ENCODE peak calls at places on chromosomes 1 and 21, in eight cellular contexts. X, W, Q, A, L, F, H and Z are unnamed samples. For H3K9me3, the result is how much of the 10 kb centered on the place peaks cover.

GRCh38 chr1:51731998-51732397 is 115.1 kb downstream of the OSBPL9 start:
- DNase-seq in F (no peak), X (no peak), A (no peak), Q (no peak), H (no peak), W (no peak), L (no peak), Z (no peak)

GRCh38 chr1:75797606-75798216 is 1.0 kb downstream of the MSH4 start:
- DNase-seq in L (no peak), H (no peak), W (no peak), A (no peak), X (no peak), F (no peak), Q (no peak), Z (peak)

GRCh38 chr1:51231121-51231520 is 5.0 kb upstream of the RNF11 start:
- DNase-seq in A (no peak), W (no peak), H (no peak), Q (no peak), L (peak), F (no peak), X (no peak), Z (no peak)

GRCh38 chr21:28767523-28767922 is 225.2 kb downstream of the LTN1 start:
- DNase-seq in F (no peak), L (no peak), H (no peak), A (no peak), Q (no peak), X (no peak), W (no peak), Z (no peak)

GRCh38 chr1:235270625-235271024 is 57.4 kb downstream of the ARID4B start:
- DNase-seq in W (no peak), X (no peak), L (peak), H (no peak), A (no peak), Q (peak), F (no peak), Z (peak)

GRCh38 chr1:167643471-167643870 is 13.4 kb downstream of the RCSD1 start:
- DNase-seq in H (no peak), Q (no peak), A (no peak), L (no peak), F (no peak), W (no peak), X (no peak), Z (no peak)

GRCh38 chr21:46368533-46369285 is 44.8 kb downstream of the PCNT start:
- DNase-seq in Q (no peak), X (peak), L (no peak), A (peak), H (no peak), F (no peak), W (peak), Z (no peak)

GRCh38 chr1:83996621-83997020 is 2.3 kb downstream of the TTLL7 start:
- DNase-seq in X (no peak), Q (peak), W (no peak), A (no peak), L (peak), H (no peak), F (no peak), Z (peak)

GRCh38 chr1:230211436-230212145 is 144.6 kb downstream of the GALNT2 start:
- DNase-seq in F (no peak), W (no peak), H (no peak), A (no peak), X (no peak), L (no peak), Q (no peak), Z (no peak)

GRCh38 chr1:201676061-201676644 is 137.2 kb downstream of the NAV1 start:
- DNase-seq in L (peak), X (no peak), H (no peak), F (no peak), Q (peak), A (peak), W (no peak), Z (peak)

GRCh38 chr1:150477733-150478132 is 9.5 kb upstream of the TARS2 start:
- DNase-seq in H (no peak), W (no peak), X (no peak), F (no peak), Q (peak), L (peak), A (no peak), Z (peak)

GRCh38 chr21:33866851-33867250 is 48.8 kb downstream of the ATP5PO start:
- DNase-seq in A (no peak), H (no peak), F (peak), W (no peak), L (peak), Q (peak), X (no peak), Z (no peak)

GRCh38 chr1:246786606-246787238 is 62.5 kb downstream of the SCCPDH start:
- DNase-seq in X (no peak), H (no peak), F (no peak), Q (no peak), L (no peak), W (no peak), A (no peak), Z (no peak)

GRCh38 chr1:201307239-201307638 is 23.9 kb downstream of the PKP1 start:
- DNase-seq in W (no peak), L (peak), A (no peak), X (no peak), H (no peak), Q (no peak), F (no peak), Z (no peak)

GRCh38 chr21:14741237-14741636 is 195.1 kb upstream of the SAMSN1 start:
- DNase-seq in L (no peak), X (no peak), H (peak), A (no peak), W (no peak), Q (no peak), F (no peak), Z (no peak)

GRCh38 chr1:115912116-115912515 is 64.2 kb upstream of the SLC22A15 start:
- DNase-seq in F (no peak), W (no peak), L (no peak), Q (no peak), A (no peak), X (no peak), H (no peak), Z (no peak)

GRCh38 chr1:89351622-89352311 is 12.1 kb upstream of the GBP6 start:
- DNase-seq in W (no peak), F (no peak), L (no peak), Q (no peak), A (no peak), X (no peak), H (no peak), Z (no peak)

GRCh38 chr1:54985556-54985955 is 5.1 kb downstream of the TMEM61 start:
- DNase-seq in A (no peak), Q (no peak), F (peak), L (no peak), H (no peak), X (no peak), W (no peak), Z (no peak)

GRCh38 chr1:193542668-193543067 is 356.3 kb upstream of the B3GALT2 start:
- DNase-seq in X (no peak), A (no peak), H (no peak), W (no peak), L (peak), Q (peak), F (no peak), Z (peak)

GRCh38 chr1:107979088-107979487 is 14.1 kb upstream of the VAV3 start:
- DNase-seq in F (no peak), L (no peak), X (no peak), Q (no peak), H (no peak), W (no peak), A (no peak), Z (no peak)

DNA sequence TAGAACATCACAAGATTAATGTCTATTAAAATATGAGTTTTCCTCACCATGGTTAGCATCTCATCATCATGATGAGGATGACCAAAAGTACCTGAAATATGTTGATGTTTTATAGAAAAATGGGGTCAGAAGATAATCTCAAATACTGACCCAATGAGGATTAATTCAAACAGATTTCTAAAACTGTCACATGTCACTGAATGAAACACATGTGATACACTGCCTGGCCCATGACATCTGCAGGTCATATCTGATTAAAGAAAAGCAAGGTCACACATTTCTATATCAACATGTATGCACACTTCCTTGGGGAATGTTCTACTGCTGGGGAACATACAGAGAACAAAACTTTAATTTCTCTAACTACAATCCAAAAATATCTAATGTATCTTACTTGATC is 470.6 kb upstream of the ADGRL2 start:
- DNase-seq in A (no peak), H (no peak), L (no peak), W (no peak), X (no peak), Q (no peak), F (no peak), Z (no peak)
- H3K9me3 ChIP-seq in A (under half), H (under half), L (under half), W (under half), X (under half), Q (under half), F (under half), Z (under half)

DNA sequence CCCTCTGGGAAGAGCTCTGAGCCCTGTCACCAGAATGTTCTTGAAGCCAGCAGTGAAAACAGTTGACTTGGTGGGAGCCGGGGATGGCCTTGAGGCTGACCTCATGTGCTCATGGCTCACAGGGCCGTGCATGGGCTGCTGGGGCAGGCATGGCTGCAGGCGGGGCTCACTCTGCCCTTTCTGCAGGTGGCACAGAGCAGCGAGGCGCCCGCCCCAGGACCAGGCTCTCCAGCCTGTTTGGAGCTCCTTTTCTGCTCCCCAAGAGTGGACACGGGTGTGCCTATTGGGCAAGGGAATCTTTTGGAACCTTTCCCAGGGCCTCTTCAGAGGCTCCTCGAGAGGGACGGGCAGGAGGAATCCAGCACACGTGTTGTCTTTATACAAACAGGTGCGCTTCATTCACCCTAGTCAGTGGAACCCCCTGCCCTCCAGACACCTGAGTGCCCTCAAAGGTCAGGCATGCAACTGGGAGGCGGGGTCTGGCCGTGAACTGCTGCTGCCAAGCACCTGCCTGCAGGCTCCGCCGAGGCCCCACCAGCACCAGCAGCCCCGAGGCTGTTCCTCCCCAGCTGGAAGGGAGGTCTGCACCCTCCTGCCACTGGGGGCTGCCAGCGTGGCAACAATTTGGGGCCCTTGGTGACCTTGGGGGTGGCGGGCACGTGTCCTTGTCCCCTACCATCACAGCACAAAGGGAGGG is 2.6 kb upstream of the TTC34 start:
- DNase-seq in L (no peak), H (no peak), W (no peak), A (no peak), Q (no peak), X (no peak), F (peak), Z (no peak)
- H3K9me3 ChIP-seq in L (under half), H (under half), W (under half), A (under half), Q (under half), X (under half), F (under half), Z (under half)

GRCh38 chr1:22338071-22338765 is 113.4 kb upstream of the ZBTB40 start:
- DNase-seq in W (no peak), A (no peak), X (no peak), Q (no peak), F (no peak), H (no peak), L (no peak), Z (no peak)
- H3K9me3 ChIP-seq in W (under half), A (under half), X (under half), Q (under half), F (under half), H (under half), L (under half), Z (under half)

GRCh38 chr1:248787430-248787829 is 31.9 kb upstream of the LYPD8 start:
- DNase-seq in Q (no peak), X (no peak), A (no peak), W (no peak), L (no peak), F (no peak), H (no peak), Z (no peak)
- H3K9me3 ChIP-seq in Q (under half), X (under half), A (under half), W (under half), L (under half), F (under half), H (under half), Z (under half)

DNA sequence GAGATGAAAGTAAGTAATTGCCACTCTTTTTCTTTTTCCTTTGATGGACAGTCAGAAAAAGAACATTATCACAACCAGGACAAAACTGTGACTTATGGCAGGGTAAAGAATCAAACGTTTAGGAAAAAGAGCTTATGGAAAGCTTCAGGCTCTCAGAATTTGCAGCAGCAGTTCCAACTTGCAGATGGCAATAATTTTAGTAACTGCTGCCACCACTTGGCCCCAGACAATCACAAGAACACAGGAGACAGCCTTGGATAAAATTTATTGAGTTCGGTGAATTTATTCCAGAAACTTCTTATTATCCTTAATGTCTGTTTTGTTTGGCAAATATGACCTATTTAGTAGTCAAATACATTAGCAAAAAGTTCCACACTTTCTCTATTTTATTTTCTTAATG is 804.4 kb downstream of the BRINP3 start:
- DNase-seq in W (no peak), A (no peak), Q (no peak), F (no peak), H (no peak), L (no peak), X (no peak), Z (peak)
- H3K9me3 ChIP-seq in W (under half), A (under half), Q (under half), F (under half), H (under half), L (under half), X (under half), Z (under half)

GRCh38 chr1:155696524-155696923 is 7.6 kb downstream of the DAP3 start:
- DNase-seq in X (no peak), W (no peak), H (no peak), Q (no peak), L (no peak), A (no peak), F (no peak), Z (no peak)
- H3K9me3 ChIP-seq in X (under half), W (under half), H (under half), Q (under half), L (under half), A (under half), F (under half), Z (under half)

DNA sequence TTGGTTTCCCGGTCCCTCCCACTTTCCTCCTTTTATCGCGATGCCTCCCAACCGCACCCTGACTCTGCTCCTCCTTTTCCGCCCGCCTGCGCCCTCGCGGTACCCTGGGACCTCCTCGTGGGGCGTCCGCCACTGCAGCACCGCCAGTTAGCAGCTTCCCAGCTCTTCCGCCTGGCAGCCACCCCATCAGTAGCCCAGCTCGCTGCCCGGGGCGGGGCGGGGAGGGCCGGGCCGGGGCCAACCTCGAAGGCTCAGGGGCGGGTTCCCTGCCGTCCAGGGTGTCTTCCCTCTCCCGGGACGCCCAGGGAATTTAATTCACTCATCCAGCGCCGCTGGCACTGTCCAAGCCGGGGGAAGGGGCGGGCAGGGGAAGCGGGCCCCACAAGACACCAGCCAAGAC is 2.1 kb upstream of the ZNF678 start:
- DNase-seq in X (peak), F (no peak), Q (no peak), H (no peak), W (no peak), L (peak), A (no peak), Z (no peak)
- H3K9me3 ChIP-seq in X (under half), F (under half), Q (under half), H (under half), W (under half), L (under half), A (under half), Z (under half)

GRCh38 chr1:26782521-26783212 is 5.1 kb upstream of the PIGV start:
- DNase-seq in F (no peak), L (no peak), A (no peak), W (no peak), X (no peak), H (no peak), Q (no peak), Z (no peak)
- H3K9me3 ChIP-seq in F (under half), L (under half), A (under half), W (under half), X (under half), H (under half), Q (under half), Z (under half)

GRCh38 chr21:36297938-36298572 is 21.9 kb upstream of the MORC3 start:
- DNase-seq in L (peak), X (peak), Q (peak), H (no peak), F (peak), A (peak), W (peak), Z (peak)
- H3K9me3 ChIP-seq in L (under half), X (under half), Q (under half), H (under half), F (under half), A (under half), W (under half), Z (under half)